ENCODE peak calls at places on chromosomes 12 and 14, in seven cellular contexts. O is HFF-Myc; Z is GM23248; Y is CD8-positive, alpha-beta memory T cell; B is astrocyte of the spinal cord; T is SK-N-SH; Q is left ventricle myocardium inferior. S is an unnamed sample.

GRCh38 chr12:46915082-46915481 is 89.3 kb upstream of the SLC38A4 start:
- DNase-seq in O (peak; percentile 85), Z (peak; percentile 97), Y (no peak), B (peak; percentile 87), T (no peak), Q (peak; percentile 20), S (peak; percentile 68)

GRCh38 chr12:54475542-54475941 is 2.1 kb upstream of the GTSF1 start:
- DNase-seq in O (no peak), Z (peak; percentile 75), Y (no peak), B (peak; percentile 15), T (no peak), Q (no peak), S (no peak)

GRCh38 chr14:35050652-35051051 is 4.6 kb downstream of the FAM177A1 start:
- DNase-seq in O (peak; percentile 20), Z (peak; percentile 77), Y (no peak), B (peak; percentile 49), T (no peak), Q (no peak), S (no peak)

GRCh38 chr14:24196071-24197061 is 1.1 kb upstream of the TM9SF1 start:
- DNase-seq in O (no peak), Z (peak; percentile 58), Y (no peak), B (peak; percentile 13), T (no peak), Q (no peak), S (no peak)

GRCh38 chr12:55818886-55819285 is 1.0 kb downstream of the ORMDL2 start:
- DNase-seq in O (no peak), Z (peak; percentile 75), Y (no peak), B (no peak), T (no peak), Q (no peak), S (no peak)

GRCh38 chr12:103279444-103279843 is 216.3 kb downstream of the C12orf42 start:
- DNase-seq in O (no peak), Z (no peak), Y (no peak), B (no peak), T (no peak), Q (no peak), S (no peak)

GRCh38 chr14:75479770-75480600 is 42.3 kb upstream of the BATF start:
- DNase-seq in O (no peak), Z (no peak), Y (no peak), B (no peak), T (no peak), Q (no peak), S (no peak)

GRCh38 chr12:133010657-133011297 is 24.6 kb downstream of the ZNF26 start:
- DNase-seq in O (no peak), Z (peak; percentile 5), Y (no peak), B (no peak), T (no peak), Q (no peak), S (no peak)

GRCh38 chr12:72330291-72330690 is 58.1 kb downstream of the TRHDE start:
- DNase-seq in O (peak; percentile 47), Z (no peak), Y (no peak), B (peak; percentile 45), T (no peak), Q (no peak), S (peak; percentile 18)

GRCh38 chr14:48243900-48244299 is 568.5 kb upstream of the MDGA2 start:
- DNase-seq in O (no peak), Z (no peak), Y (no peak), B (no peak), T (no peak), Q (no peak), S (no peak)

GRCh38 chr12:9347328-9348127 is 139.3 kb upstream of the PZP start:
- DNase-seq in O (no peak), Z (peak; percentile 65), Y (no peak), B (peak; percentile 55), T (no peak), Q (no peak), S (no peak)

GRCh38 chr12:20017772-20018171 is 350.6 kb upstream of the PDE3A start:
- DNase-seq in O (no peak), Z (no peak), Y (no peak), B (no peak), T (no peak), Q (no peak), S (no peak)

GRCh38 chr12:11228268-11228879 is 41.1 kb downstream of the PRB3 start:
- DNase-seq in O (peak; percentile 11), Z (peak; percentile 65), Y (no peak), B (peak; percentile 54), T (peak; percentile 40), Q (no peak), S (peak; percentile 9)

GRCh38 chr14:105885561-105886320 is 359.4 kb downstream of the TMEM121 start:
- DNase-seq in O (no peak), Z (no peak), Y (no peak), B (no peak), T (no peak), Q (peak; percentile 2), S (no peak)

GRCh38 chr12:124286414-124286813 is 8.5 kb upstream of the RFLNA start:
- DNase-seq in O (no peak), Z (no peak), Y (no peak), B (peak; percentile 44), T (peak; percentile 82), Q (no peak), S (peak; percentile 66)

GRCh38 chr14:95353664-95354063 is 34.0 kb upstream of the CLMN start:
- DNase-seq in O (no peak), Z (no peak), Y (no peak), B (no peak), T (no peak), Q (no peak), S (no peak)

GRCh38 chr14:55519473-55520080 is 60.4 kb upstream of the KTN1 start:
- DNase-seq in O (no peak), Z (no peak), Y (no peak), B (no peak), T (no peak), Q (no peak), S (no peak)

GRCh38 chr14:95287176-95287754 is 32.4 kb downstream of the CLMN start:
- DNase-seq in O (no peak), Z (no peak), Y (no peak), B (no peak), T (no peak), Q (no peak), S (no peak)

GRCh38 chr14:88516742-88517418 is 37.9 kb downstream of the PTPN21 start:
- DNase-seq in O (no peak), Z (no peak), Y (no peak), B (no peak), T (no peak), Q (no peak), S (no peak)

GRCh38 chr12:65918057-65918456 is 93.8 kb downstream of the HMGA2 start:
- DNase-seq in O (no peak), Z (no peak), Y (no peak), B (no peak), T (no peak), Q (no peak), S (no peak)

GRCh38 chr12:107670999-107671643 is 14.5 kb upstream of the PWP1 start:
- DNase-seq in O (no peak), Z (peak; percentile 43), Y (no peak), B (no peak), T (no peak), Q (no peak), S (no peak)

GRCh38 chr12:70607107-70607506 is 30.1 kb downstream of the PTPRB start:
- DNase-seq in O (no peak), Z (no peak), Y (no peak), B (no peak), T (no peak), Q (no peak), S (no peak)
- H3K4me3 ChIP-seq in O (no peak overlapping the region), Z (peak overlapping the region; percentile 24), Y (no peak overlapping the region), B (no peak overlapping the region), T (no peak overlapping the region), Q (peak overlapping the region; percentile 73), S (no peak overlapping the region)

GRCh38 chr14:77043177-77043983 is 14.9 kb upstream of the IRF2BPL start:
- DNase-seq in O (no peak), Z (peak; percentile 95), Y (peak; percentile 34), B (peak; percentile 77), T (no peak), Q (no peak), S (no peak)
- H3K4me3 ChIP-seq in O (no peak overlapping the region), Z (peak overlapping the region; percentile 61), Y (no peak overlapping the region), B (no peak overlapping the region), T (no peak overlapping the region), Q (peak overlapping the region; percentile 33), S (no peak overlapping the region)

DNA sequence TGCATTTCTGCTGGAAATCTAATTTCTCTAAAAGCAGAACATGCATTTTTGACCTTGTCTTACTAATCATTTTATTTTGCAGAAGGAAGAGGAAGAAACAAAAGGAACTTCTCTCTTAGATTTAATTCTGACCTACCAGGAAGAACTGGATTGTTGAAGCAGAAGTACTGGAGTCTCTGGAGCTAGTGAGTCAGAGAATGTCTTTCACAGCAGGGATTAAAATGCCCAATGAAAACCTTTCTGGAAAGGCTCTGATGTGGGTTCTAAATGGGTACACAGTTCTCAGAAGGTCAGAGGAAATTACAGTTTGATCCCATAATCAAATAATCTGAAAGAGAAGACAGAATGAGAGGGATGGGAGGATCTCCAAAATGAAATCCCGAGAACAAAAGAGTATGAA is 70.8 kb upstream of the GNG2 start:
- DNase-seq in O (no peak), Z (peak; percentile 7), Y (no peak), B (peak; percentile 43), T (no peak), Q (no peak), S (no peak)
- H3K4me3 ChIP-seq in O (no peak overlapping the region), Z (no peak overlapping the region), Y (no peak overlapping the region), B (no peak overlapping the region), T (no peak overlapping the region), Q (no peak overlapping the region), S (no peak overlapping the region)

GRCh38 chr14:101812071-101812470 is 50.6 kb downstream of the PPP2R5C start:
- DNase-seq in O (no peak), Z (no peak), Y (no peak), B (no peak), T (no peak), Q (no peak), S (no peak)

GRCh38 chr14:101813171-101813759 is 51.8 kb downstream of the PPP2R5C start:
- DNase-seq in O (no peak), Z (peak; percentile 9), Y (no peak), B (no peak), T (no peak), Q (peak; percentile 70), S (no peak)

GRCh38 chr14:101809671-101810514 is 48.4 kb downstream of the PPP2R5C start:
- DNase-seq in O (peak; percentile 94), Z (peak; percentile 97), Y (peak; percentile 71), B (peak; percentile 96), T (peak; percentile 80), Q (peak; percentile 80), S (peak; percentile 90)

GRCh38 chr14:101808894-101809670 is 47.6 kb downstream of the PPP2R5C start:
- DNase-seq in O (no peak), Z (peak; percentile 29), Y (no peak), B (no peak), T (no peak), Q (no peak), S (no peak)

DNA sequence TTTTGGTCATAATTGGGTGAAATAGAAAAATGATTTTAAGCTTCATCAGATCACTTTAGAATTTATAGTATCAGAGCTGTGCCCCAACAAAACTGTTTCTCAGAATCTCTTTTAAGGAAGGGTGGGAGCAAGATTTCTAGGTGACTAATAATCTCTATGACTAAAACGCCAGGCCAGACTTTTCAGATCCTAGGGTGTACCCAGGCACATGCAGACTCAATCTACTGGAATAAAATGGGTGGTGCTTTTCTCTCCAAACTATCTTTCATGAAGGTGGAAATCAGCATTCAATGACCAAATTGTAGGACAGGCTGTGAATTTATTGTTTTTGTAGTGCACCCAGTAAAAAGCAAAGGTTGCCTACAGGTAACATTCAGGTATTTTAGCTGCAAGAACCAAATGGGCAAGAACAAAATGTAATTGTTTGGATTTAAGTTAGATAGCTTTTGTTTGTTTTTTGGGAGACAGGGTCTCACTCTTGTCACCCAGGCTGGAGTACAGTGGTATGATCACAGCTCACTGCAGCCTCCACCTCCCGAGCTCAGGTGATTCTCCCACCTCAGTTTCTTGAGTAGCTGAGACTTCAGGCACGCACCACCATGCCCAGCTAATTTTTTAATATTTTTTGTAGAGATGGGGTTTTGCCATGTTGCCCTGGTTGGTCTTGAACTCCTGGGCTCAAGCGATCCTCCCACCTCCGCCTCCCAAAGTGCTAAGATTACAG is 49.5 kb downstream of the PPP2R5C start:
- DNase-seq in O (no peak), Z (peak; percentile 88), Y (no peak), B (no peak), T (no peak), Q (no peak), S (no peak)
- H3K4me3 ChIP-seq in O (peak overlapping the region; percentile 63), Z (peak overlapping the region; percentile 97), Y (peak overlapping the region; percentile 94), B (peak overlapping the region; percentile 88), T (peak overlapping the region; percentile 79), Q (peak overlapping the region; percentile 74), S (peak overlapping the region; percentile 70)

S was measured in astrocyte of the cerebellum.